ENCODE peak calls at places on chromosomes 7 and 10, in eight cellular contexts. Q, K, H, L, M, A, U and S are unnamed samples.
A peak's percentile ranks its signal among the peaks of the same experiment; 100 is the strongest.

GRCh38 chr7:84354866-84355265 is 160.3 kb upstream of the SEMA3A start:
- DNase-seq in Q (no peak), K (no peak), H (no peak), L (no peak), M (no peak), A (no peak), U (no peak), S (no peak)

GRCh38 chr7:50367098-50367497 is 62.6 kb downstream of the IKZF1 start:
- DNase-seq in Q (no peak), K (no peak), H (no peak), L (no peak), M (no peak), A (no peak), U (peak; percentile 55), S (peak; percentile 39)

GRCh38 chr7:116801092-116801710 is 61.2 kb upstream of the CAPZA2 start:
- DNase-seq in Q (peak; percentile 81), K (peak; percentile 17), H (no peak), L (no peak), M (no peak), A (peak; percentile 92), U (no peak), S (no peak)

GRCh38 chr10:6108631-6109443 is 20.0 kb downstream of the RBM17 start:
- DNase-seq in Q (no peak), K (no peak), H (no peak), L (no peak), M (peak; percentile 62), A (peak; percentile 48), U (peak; percentile 50), S (no peak)

GRCh38 chr10:103188853-103189252 is 4.2 kb downstream of the NT5C2 start:
- DNase-seq in Q (no peak), K (no peak), H (no peak), L (no peak), M (no peak), A (peak; percentile 47), U (no peak), S (no peak)

GRCh38 chr10:126702181-126702580 is 31.7 kb upstream of the C10orf90 start:
- DNase-seq in Q (peak; percentile 59), K (no peak), H (no peak), L (no peak), M (no peak), A (peak; percentile 27), U (no peak), S (no peak)

GRCh38 chr7:145269418-145270161 is 433.7 kb upstream of the TPK1 start:
- DNase-seq in Q (peak; percentile 10), K (no peak), H (no peak), L (no peak), M (no peak), A (peak; percentile 10), U (no peak), S (no peak)

GRCh38 chr10:66586897-66587679 is 338.7 kb upstream of the LRRTM3 start:
- DNase-seq in Q (no peak), K (no peak), H (no peak), L (no peak), M (no peak), A (no peak), U (no peak), S (no peak)

GRCh38 chr10:86665868-86666267 is 2.4 kb upstream of the LDB3 start:
- DNase-seq in Q (no peak), K (no peak), H (no peak), L (no peak), M (no peak), A (no peak), U (no peak), S (no peak)

GRCh38 chr10:33248638-33249037 is 85.8 kb downstream of the NRP1 start:
- DNase-seq in Q (peak; percentile 76), K (no peak), H (no peak), L (no peak), M (peak; percentile 9), A (peak; percentile 98), U (peak; percentile 38), S (peak; percentile 21)

GRCh38 chr7:67438913-67439312 is 442.3 kb downstream of the TYW1 start:
- DNase-seq in Q (no peak), K (no peak), H (no peak), L (no peak), M (no peak), A (no peak), U (no peak), S (no peak)

GRCh38 chr7:14197280-14197679 is 207.8 kb upstream of the ETV1 start:
- DNase-seq in Q (no peak), K (no peak), H (no peak), L (no peak), M (no peak), A (peak; percentile 44), U (no peak), S (no peak)

GRCh38 chr7:150502519-150502918 is 12.2 kb upstream of the GIMAP7 start:
- DNase-seq in Q (no peak), K (no peak), H (no peak), L (no peak), M (no peak), A (no peak), U (peak; percentile 71), S (no peak)

GRCh38 chr7:23476286-23477169 is 6.2 kb upstream of the IGF2BP3 start:
- DNase-seq in Q (no peak), K (no peak), H (no peak), L (no peak), M (no peak), A (no peak), U (no peak), S (no peak)

GRCh38 chr7:22718911-22719420 is 8.0 kb upstream of the IL6 start:
- DNase-seq in Q (no peak), K (no peak), H (no peak), L (no peak), M (no peak), A (no peak), U (no peak), S (no peak)